ENCODE peak calls at places on chromosomes 3 and 15, in six cellular contexts. D is stomach, V is left lung, F is cardiac muscle cell, G is AG04450, M is uterus. Z is an unnamed sample.

GRCh38 chr3:66302288-66302687 is 81.5 kb downstream of the SLC25A26 start:
- DNase-seq in F (no peak), G (no peak), V (no peak), M (no peak), D (no peak), Z (no peak)

GRCh38 chr15:31269961-31270575 is 56.6 kb upstream of the KLF13 start:
- DNase-seq in G (no peak), V (peak; percentile 13), D (peak; percentile 7), M (no peak), F (no peak), Z (peak; percentile 17)

GRCh38 chr3:161558256-161558655 is 61.6 kb downstream of the OTOL1 start:
- DNase-seq in V (no peak), G (no peak), D (no peak), F (no peak), M (no peak), Z (peak; percentile 32)

GRCh38 chr3:150602426-150603089 is 563 bp upstream of the SELENOT start:
- DNase-seq in G (no peak), V (no peak), F (no peak), M (no peak), D (no peak), Z (no peak)

GRCh38 chr15:81183403-81183760 is 13.3 kb upstream of the IL16 start:
- DNase-seq in M (no peak), V (no peak), D (no peak), F (no peak), G (no peak), Z (no peak)

GRCh38 chr3:142863965-142864924 is 24.6 kb downstream of the PCOLCE2 start:
- DNase-seq in M (no peak), G (no peak), V (no peak), D (no peak), F (no peak), Z (no peak)

GRCh38 chr15:43514241-43515057 is 3.0 kb upstream of the MAP1A start:
- DNase-seq in M (no peak), G (no peak), V (no peak), D (no peak), F (peak; percentile 30), Z (peak; percentile 82)

GRCh38 chr15:47184405-47185221 is 532.7 kb upstream of the SEMA6D start:
- DNase-seq in M (no peak), G (no peak), D (no peak), V (no peak), F (peak; percentile 13), Z (no peak)

GRCh38 chr3:12705981-12706380 is 42.1 kb upstream of the RAF1 start:
- DNase-seq in D (no peak), M (no peak), F (peak; percentile 72), G (no peak), V (no peak), Z (no peak)

GRCh38 chr3:146387566-146387965 is 81.8 kb downstream of the PLSCR2 start:
- DNase-seq in V (no peak), F (no peak), M (no peak), D (no peak), G (no peak), Z (no peak)

GRCh38 chr15:99019558-99020540 is 12.3 kb upstream of the PGPEP1L start:
- DNase-seq in F (peak; percentile 60), G (no peak), V (no peak), D (no peak), M (no peak), Z (no peak)

GRCh38 chr15:77797270-77797669 is 164.6 kb upstream of the LINGO1 start:
- DNase-seq in M (no peak), F (no peak), V (no peak), D (no peak), G (no peak), Z (no peak)

GRCh38 chr3:70753572-70753971 is 441.1 kb upstream of the MDFIC2 start:
- DNase-seq in M (no peak), F (no peak), G (no peak), D (no peak), V (no peak), Z (no peak)

GRCh38 chr3:52593103-52593502 is 56.7 kb downstream of the UQCC5 start:
- DNase-seq in V (no peak), G (no peak), F (no peak), M (no peak), D (no peak), Z (no peak)

GRCh38 chr15:93477721-93478120 is 388.7 kb upstream of the RGMA start:
- DNase-seq in M (no peak), D (no peak), V (no peak), G (no peak), F (no peak), Z (no peak)

GRCh38 chr3:177145954-177146353 is 51.3 kb downstream of the TBL1XR1 start:
- DNase-seq in G (no peak), F (no peak), M (no peak), D (no peak), V (no peak), Z (no peak)

GRCh38 chr3:160956785-160957184 is 148.4 kb downstream of the B3GALNT1 start:
- DNase-seq in D (no peak), F (peak; percentile 50), G (no peak), M (no peak), V (no peak), Z (no peak)

GRCh38 chr3:94887056-94887455 is 824.2 kb downstream of the NSUN3 start:
- DNase-seq in V (no peak), D (no peak), G (no peak), M (no peak), F (peak; percentile 1), Z (no peak)

GRCh38 chr15:98358971-98359370 is 289.4 kb upstream of the IGF1R start:
- DNase-seq in F (no peak), M (no peak), G (no peak), D (no peak), V (no peak), Z (no peak)

GRCh38 chr3:41881233-41881821 is 80.6 kb downstream of the ULK4 start:
- DNase-seq in M (peak; percentile 19), G (no peak), D (no peak), V (no peak), F (peak; percentile 66), Z (no peak)

GRCh38 chr3:77825045-77825827 is 785.3 kb downstream of the ROBO2 start:
- DNase-seq in M (no peak), V (peak; percentile 76), G (peak; percentile 38), F (peak; percentile 12), D (peak; percentile 68), Z (no peak)

GRCh38 chr15:89164712-89165211 is 56.6 kb downstream of the RLBP1 start:
- DNase-seq in D (no peak), V (no peak), M (no peak), G (no peak), F (no peak), Z (no peak)

GRCh38 chr3:180615954-180616353 is 14.0 kb downstream of the TTC14 start:
- DNase-seq in G (no peak), D (no peak), F (no peak), M (no peak), V (no peak), Z (no peak)

GRCh38 chr3:71723452-71724170 is 1.6 kb downstream of the EIF4E3 start:
- DNase-seq in D (no peak), V (no peak), F (no peak), G (no peak), M (no peak), Z (no peak)

GRCh38 chr3:45480218-45480617 is 91.8 kb downstream of the LARS2 start:
- DNase-seq in D (no peak), M (no peak), G (no peak), V (peak; percentile 38), F (no peak), Z (no peak)

GRCh38 chr3:11482024-11482423 is 161.7 kb downstream of the VGLL4 start:
- DNase-seq in G (no peak), V (no peak), M (peak; percentile 70), F (peak; percentile 53), D (peak; percentile 62), Z (peak; percentile 64)

GRCh38 chr3:28853830-28854229 is 427.0 kb upstream of the RBMS3 start:
- DNase-seq in D (no peak), F (peak; percentile 55), G (no peak), M (no peak), V (no peak), Z (no peak)

GRCh38 chr3:69339766-69340165 is 46.1 kb downstream of the FRMD4B start:
- DNase-seq in F (no peak), M (no peak), V (peak; percentile 49), G (no peak), D (no peak), Z (no peak)

GRCh38 chr15:75731248-75732100 is 18.8 kb upstream of the CSPG4 start:
- DNase-seq in G (no peak), F (peak; percentile 80), D (no peak), M (peak; percentile 83), V (peak; percentile 66), Z (no peak)

GRCh38 chr3:160924776-160925175 is 168.7 kb downstream of the PPM1L start:
- DNase-seq in G (no peak), M (no peak), V (no peak), F (no peak), D (no peak), Z (no peak)

GRCh38 chr3:48407542-48408099 is 22.3 kb downstream of the PLXNB1 start:
- DNase-seq in V (peak; percentile 12), F (no peak), D (no peak), M (no peak), G (no peak), Z (peak; percentile 12)

DNA sequence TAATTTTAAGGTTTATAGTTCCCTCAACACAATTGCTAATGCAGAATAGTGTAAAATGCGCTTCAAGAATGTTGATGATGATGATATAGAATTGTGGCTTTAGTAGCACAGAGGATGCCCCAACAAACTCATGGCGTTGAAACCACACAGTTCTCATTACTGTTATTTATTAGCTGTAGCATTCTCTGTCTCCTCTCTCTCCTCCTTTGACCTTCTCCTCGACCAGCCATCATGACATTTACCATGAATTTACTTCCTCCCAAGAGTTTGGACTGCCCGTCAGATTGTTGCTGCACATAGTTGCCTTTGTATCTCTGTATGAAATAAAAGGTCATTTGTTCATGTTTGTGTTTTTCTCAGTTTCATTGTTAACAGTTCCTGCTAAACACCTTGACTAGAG is 27.8 kb upstream of the CRTC3 start:
- DNase-seq in F (no peak), V (no peak), D (no peak), M (no peak), G (no peak), Z (no peak)
- H3K4me3 ChIP-seq in F (no peak overlapping the region), V (no peak overlapping the region), D (no peak overlapping the region), M (no peak overlapping the region), G (no peak overlapping the region), Z (no peak overlapping the region)

GRCh38 chr3:123325766-123326256 is 123.1 kb downstream of the ADCY5 start:
- DNase-seq in D (no peak), V (no peak), F (no peak), M (no peak), G (no peak), Z (no peak)
- TF ChIP-seq CTCF in D (no peak), V (no peak), F (no peak), M (no peak), G (no peak), Z (no peak)

GRCh38 chr3:24088782-24089181 is 143.7 kb downstream of the NR1D2 start:
- DNase-seq in D (no peak), F (peak; percentile 58), V (no peak), M (no peak), G (no peak), Z (no peak)

GRCh38 chr3:24086597-24087369 is 141.7 kb downstream of the NR1D2 start:
- DNase-seq in V (no peak), M (no peak), D (no peak), G (no peak), F (peak; percentile 65), Z (no peak)

GRCh38 chr3:24087469-24087868 is 142.4 kb downstream of the NR1D2 start:
- DNase-seq in F (no peak), M (no peak), G (no peak), D (no peak), V (no peak), Z (no peak)
- H3K27ac ChIP-seq in F (no peak overlapping the region), M (no peak overlapping the region), G (no peak overlapping the region), D (no peak overlapping the region), V (peak overlapping the region; percentile 50), Z (no peak overlapping the region)

GRCh38 chr15:67033012-67033411 is 32.4 kb upstream of the SMAD3 start:
- DNase-seq in V (no peak), D (no peak), M (no peak), F (no peak), G (no peak), Z (no peak)
- H3K4me3 ChIP-seq in V (peak overlapping the region; percentile 14), D (peak overlapping the region; percentile 39), M (no peak overlapping the region), F (no peak overlapping the region), G (no peak overlapping the region), Z (peak overlapping the region; percentile 58)

Z was measured in dorsolateral prefrontal cortex.